ENCODE peak calls at places on chromosomes 6 and 20, in nine cellular contexts. A, P, L, U, X, D, T, K and I are unnamed samples.

GRCh38 chr6:152054441-152054840 is 247.0 kb downstream of the ESR1 start:
- DNase-seq in A (no peak), P (peak; percentile 81), L (no peak), U (peak; percentile 22), X (peak; percentile 21), D (no peak), T (no peak), K (peak; percentile 94), I (no peak)

GRCh38 chr20:34084227-34084923 is 27.7 kb downstream of the EIF2S2 start:
- DNase-seq in A (no peak), P (no peak), L (no peak), U (no peak), X (no peak), D (no peak), T (no peak), K (no peak), I (peak; percentile 40)

GRCh38 chr20:63363981-63364536 is 2.9 kb upstream of the CHRNA4 start:
- DNase-seq in A (peak; percentile 48), P (no peak), L (no peak), U (no peak), X (no peak), D (no peak), T (no peak), K (no peak), I (no peak)

GRCh38 chr20:2709205-2709981 is 16.8 kb downstream of the EBF4 start:
- DNase-seq in A (no peak), P (no peak), L (no peak), U (no peak), X (no peak), D (no peak), T (no peak), K (no peak), I (no peak)

GRCh38 chr20:47008842-47009518 is 114.3 kb downstream of the EYA2 start:
- DNase-seq in A (no peak), P (no peak), L (no peak), U (no peak), X (no peak), D (no peak), T (peak; percentile 1), K (peak; percentile 21), I (no peak)

GRCh38 chr6:25279748-25280616 is 808 bp downstream of the CARMIL1 start:
- DNase-seq in A (peak; percentile 46), P (peak; percentile 23), L (peak; percentile 89), U (peak; percentile 61), X (no peak), D (peak; percentile 66), T (peak; percentile 32), K (peak; percentile 19), I (peak; percentile 39)

GRCh38 chr20:44295995-44296394 is 15.0 kb downstream of the FITM2 start:
- DNase-seq in A (no peak), P (no peak), L (no peak), U (no peak), X (no peak), D (no peak), T (no peak), K (no peak), I (no peak)

GRCh38 chr20:14700641-14700965 is 363.2 kb upstream of the FLRT3 start:
- DNase-seq in A (no peak), P (peak; percentile 84), L (no peak), U (peak; percentile 41), X (no peak), D (no peak), T (peak; percentile 50), K (peak; percentile 70), I (no peak)

GRCh38 chr6:26383624-26384417 is 913 bp downstream of the BTN2A2 start:
- DNase-seq in A (peak; percentile 43), P (peak; percentile 75), L (peak; percentile 68), U (peak; percentile 51), X (no peak), D (no peak), T (peak; percentile 49), K (peak; percentile 59), I (peak; percentile 44)

GRCh38 chr20:611843-612185 is 1.7 kb upstream of the TCF15 start:
- DNase-seq in A (peak; percentile 34), P (no peak), L (peak; percentile 48), U (no peak), X (no peak), D (no peak), T (no peak), K (no peak), I (no peak)

GRCh38 chr20:40090236-40090635 is 598.8 kb downstream of the MAFB start:
- DNase-seq in A (no peak), P (peak; percentile 30), L (no peak), U (no peak), X (no peak), D (no peak), T (no peak), K (no peak), I (no peak)

GRCh38 chr20:13611726-13612125 is 27.0 kb downstream of the TASP1 start:
- DNase-seq in A (no peak), P (no peak), L (no peak), U (no peak), X (no peak), D (no peak), T (no peak), K (no peak), I (no peak)

GRCh38 chr20:46951405-46951804 is 56.8 kb downstream of the EYA2 start:
- DNase-seq in A (no peak), P (peak; percentile 66), L (no peak), U (no peak), X (no peak), D (no peak), T (no peak), K (peak; percentile 51), I (no peak)

GRCh38 chr6:101294676-101295075 is 98.8 kb upstream of the GRIK2 start:
- DNase-seq in A (no peak), P (no peak), L (no peak), U (no peak), X (no peak), D (no peak), T (no peak), K (peak; percentile 26), I (no peak)

GRCh38 chr6:18388942-18389341 is 1.8 kb downstream of the RNF144B start:
- DNase-seq in A (no peak), P (peak; percentile 89), L (peak; percentile 32), U (no peak), X (no peak), D (no peak), T (no peak), K (peak; percentile 90), I (peak; percentile 20)

GRCh38 chr6:27547157-27548075 is 74.5 kb upstream of the ZNF184 start:
- DNase-seq in A (peak; percentile 78), P (peak; percentile 59), L (peak; percentile 80), U (peak; percentile 61), X (peak; percentile 74), D (peak; percentile 20), T (no peak), K (peak; percentile 89), I (peak; percentile 4)

DNA sequence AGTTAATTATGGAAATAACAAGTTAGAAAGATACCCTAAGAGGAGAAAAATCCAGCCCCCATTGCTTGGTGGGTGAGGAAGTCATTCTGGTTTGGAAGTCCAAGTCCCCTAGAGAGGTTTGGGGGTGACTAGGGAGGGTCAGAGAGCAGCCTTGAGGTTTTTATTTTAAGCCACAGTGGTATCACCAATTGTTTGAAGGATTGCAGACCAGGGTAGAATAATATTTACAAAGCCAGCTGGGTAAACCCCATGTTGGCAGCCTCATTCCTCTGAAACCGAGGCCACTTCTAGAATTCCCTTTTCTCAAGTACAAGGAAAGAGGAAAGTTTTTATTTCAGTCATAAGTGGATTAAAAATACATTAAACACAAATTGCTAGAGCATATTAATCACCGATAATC is 99.7 kb downstream of the TMEM170B start:
- DNase-seq in A (no peak), P (no peak), L (no peak), U (no peak), X (no peak), D (no peak), T (no peak), K (no peak), I (no peak)
- H3K27ac ChIP-seq in A (no peak overlapping the region), P (no peak overlapping the region), L (no peak overlapping the region), U (no peak overlapping the region), X (no peak overlapping the region), D (no peak overlapping the region), T (no peak overlapping the region), K (no peak overlapping the region), I (no peak overlapping the region)

GRCh38 chr6:119345114-119345513 is 4.4 kb downstream of the MAN1A1 start:
- DNase-seq in A (no peak), P (no peak), L (no peak), U (no peak), X (no peak), D (no peak), T (no peak), K (no peak), I (no peak)
- H3K4me3 ChIP-seq in A (no peak overlapping the region), P (no peak overlapping the region), L (no peak overlapping the region), U (peak overlapping the region; percentile 28), X (no peak overlapping the region), D (peak overlapping the region; percentile 94), T (peak overlapping the region; percentile 95), K (no peak overlapping the region), I (peak overlapping the region; percentile 96)

DNA sequence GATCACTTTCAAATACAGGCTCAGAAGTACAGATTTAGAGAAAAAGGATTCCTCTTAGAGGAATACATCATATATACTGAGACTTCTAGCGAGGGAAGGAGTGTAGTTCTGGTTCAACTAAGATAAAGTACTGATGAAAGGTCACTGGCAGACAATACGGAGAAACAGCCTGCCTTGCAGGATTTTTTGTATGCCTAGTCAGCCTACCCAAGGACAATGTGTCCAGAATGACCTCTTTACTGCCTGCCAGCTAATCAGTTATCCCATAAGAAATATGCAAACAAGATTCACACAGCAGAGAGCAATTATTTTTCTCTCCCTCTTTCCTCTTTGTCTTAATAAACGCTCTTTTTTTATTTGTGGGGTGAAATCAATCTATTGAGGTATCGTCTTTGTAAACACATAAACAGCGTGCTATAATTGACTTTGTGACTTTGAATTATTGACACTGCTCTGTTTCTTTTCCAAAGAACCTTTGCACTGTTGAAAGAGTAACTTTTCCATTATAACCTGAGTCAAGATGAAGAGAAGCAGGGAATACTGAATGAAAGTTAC is 1.4 kb upstream of the TSPYL4 start:
- DNase-seq in A (no peak), P (peak; percentile 37), L (no peak), U (peak; percentile 57), X (no peak), D (peak; percentile 41), T (no peak), K (no peak), I (no peak)
- TF ChIP-seq EZH2phosphoT487 in A (no peak), P (no peak), L (no peak), U (no peak), X (no peak), D (no peak), T (no peak), K (no peak), I (no peak)

DNA sequence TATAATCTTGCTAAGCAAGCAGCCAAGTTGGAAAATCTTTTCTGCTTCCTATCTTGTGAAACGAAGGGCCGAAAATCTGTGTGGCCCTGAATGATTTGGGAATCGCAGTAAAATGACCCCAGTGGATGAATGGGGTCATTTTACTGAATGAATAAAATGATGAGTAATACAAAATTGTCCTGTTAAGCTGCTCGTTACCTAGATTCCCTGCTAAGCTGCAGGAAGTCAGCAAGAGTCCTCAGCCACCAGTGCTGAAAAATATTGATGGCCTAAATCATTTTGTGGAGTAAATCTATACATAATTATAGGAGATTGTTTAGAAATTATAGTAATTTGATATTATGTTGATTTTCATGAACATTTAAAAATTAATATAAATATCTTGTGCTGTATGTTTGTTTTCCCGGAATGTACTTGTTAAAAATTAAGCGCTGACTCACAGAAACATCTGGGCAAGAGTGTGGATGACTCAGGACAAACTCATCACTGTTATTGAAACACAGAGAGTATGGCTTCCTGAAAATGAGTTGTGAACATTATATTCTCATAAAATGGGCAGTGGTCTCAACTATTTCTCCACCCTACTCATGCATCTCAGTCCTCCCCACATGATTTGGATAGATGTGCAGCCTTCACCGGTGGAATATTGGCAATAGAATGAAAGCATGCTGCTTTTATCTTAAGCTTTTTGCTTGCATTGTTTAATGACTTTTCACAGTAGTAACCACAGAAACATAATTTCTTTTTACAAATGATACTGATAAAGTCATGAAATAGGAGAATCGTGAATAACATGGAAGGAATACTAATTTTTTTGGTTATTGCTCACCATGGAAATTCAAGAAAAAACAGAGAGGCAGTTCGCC is 36.2 kb upstream of the RGS17 start:
- DNase-seq in A (no peak), P (peak; percentile 93), L (no peak), U (no peak), X (peak; percentile 82), D (no peak), T (no peak), K (peak; percentile 83), I (no peak)
- H3K27ac ChIP-seq in A (no peak overlapping the region), P (peak overlapping the region; percentile 90), L (no peak overlapping the region), U (peak overlapping the region; percentile 11), X (peak overlapping the region; percentile 70), D (peak overlapping the region; percentile 16), T (no peak overlapping the region), K (peak overlapping the region; percentile 93), I (no peak overlapping the region)